ENCODE peak calls at places on chromosomes 5 and 9, in ten cellular contexts. V, Z, U, F, D, Y, R, S, B and O are unnamed samples.

GRCh38 chr9:73176450-73176875 is 24.8 kb downstream of the ANXA1 start:
- DNase-seq in Z (no peak), D (no peak), Y (peak), R (no peak), V (no peak), U (no peak), S (no peak), F (no peak), B (peak), O (no peak)

GRCh38 chr5:14595189-14595588 is 13.6 kb downstream of the OTULINL start:
- DNase-seq in Y (no peak), S (no peak), F (no peak), U (no peak), R (no peak), V (no peak), Z (no peak), B (no peak), D (no peak), O (no peak)

GRCh38 chr5:89421035-89421434 is 538.1 kb upstream of the MEF2C start:
- DNase-seq in D (peak), U (no peak), Z (no peak), B (no peak), S (no peak), F (no peak), R (no peak), V (no peak), Y (no peak), O (no peak)

GRCh38 chr5:26940981-26941380 is 97.4 kb downstream of the CDH9 start:
- DNase-seq in V (no peak), D (no peak), B (no peak), R (no peak), U (no peak), Z (no peak), F (no peak), S (no peak), Y (no peak), O (no peak)

GRCh38 chr5:177447066-177447610 is 524 bp downstream of the PRR7 start:
- DNase-seq in Z (peak), V (no peak), F (no peak), R (peak), D (no peak), S (peak), Y (peak), B (no peak), U (peak), O (no peak)

GRCh38 chr9:32351845-32352244 is 32.6 kb upstream of the ACO1 start:
- DNase-seq in B (peak), Y (peak), F (no peak), S (no peak), Z (no peak), V (no peak), U (no peak), R (no peak), D (no peak), O (no peak)

GRCh38 chr5:2160811-2161210 is 278.1 kb upstream of the IRX4 start:
- DNase-seq in D (no peak), B (no peak), V (no peak), F (no peak), Z (no peak), S (no peak), Y (no peak), R (no peak), U (peak), O (no peak)

GRCh38 chr9:34574632-34575031 is 14.9 kb downstream of the CNTFR start:
- DNase-seq in V (no peak), B (no peak), U (no peak), Z (no peak), R (no peak), F (no peak), D (no peak), Y (no peak), S (no peak), O (no peak)

GRCh38 chr9:99057665-99058625 is 47.0 kb upstream of the TGFBR1 start:
- DNase-seq in Z (peak), R (no peak), F (no peak), U (no peak), B (no peak), V (no peak), D (no peak), Y (no peak), S (no peak), O (no peak)

DNA sequence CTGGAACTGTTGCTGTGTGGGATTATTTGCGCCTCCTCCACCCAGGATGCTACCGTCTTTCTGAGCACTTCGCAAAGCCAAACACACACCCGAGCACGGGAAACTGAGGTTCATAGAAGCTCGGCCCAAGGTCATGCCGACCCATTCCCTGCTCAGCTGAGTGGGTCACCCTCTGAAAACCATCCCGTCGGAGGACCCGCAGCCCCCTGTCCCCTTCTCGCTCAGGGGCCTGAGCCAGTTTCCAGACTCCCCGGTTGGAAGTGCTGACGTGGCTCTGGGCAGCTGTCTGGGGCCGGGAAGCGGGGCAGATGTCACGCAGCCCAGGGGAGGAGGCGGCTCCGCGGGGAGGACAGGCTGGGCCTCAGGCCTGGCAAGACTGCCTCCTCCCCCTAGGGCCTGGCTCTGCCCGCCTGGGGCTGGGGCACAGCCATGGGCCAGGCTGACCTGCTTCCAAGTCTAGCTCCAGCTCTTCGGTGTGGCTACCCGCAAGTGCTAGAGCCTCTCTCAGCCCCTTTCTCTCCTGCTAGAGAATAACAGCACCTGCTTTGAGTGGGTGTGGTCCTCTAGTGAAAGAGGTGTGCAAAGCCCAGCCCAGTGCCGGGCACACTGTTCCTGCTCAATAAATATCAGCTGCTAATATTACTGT is 9.9 kb upstream of the CXXC5 start:
- DNase-seq in S (peak), D (peak), B (no peak), Z (peak), Y (no peak), U (peak), F (no peak), R (peak), V (no peak), O (peak)
- TF ChIP-seq POLR2A in S (no peak), D (no peak), B (no peak), Z (no peak), Y (no peak), U (peak), F (no peak), R (peak), V (no peak), O (peak)

GRCh38 chr5:77852068-77852513 is 76.0 kb upstream of the TBCA start:
- DNase-seq in S (no peak), V (no peak), Z (no peak), R (no peak), Y (no peak), F (no peak), D (peak), U (no peak), B (no peak), O (no peak)
- H3K4me3 ChIP-seq in S (peak), V (peak), Z (peak), R (peak), Y (peak), F (peak), D (peak), U (peak), B (no peak), O (peak)

DNA sequence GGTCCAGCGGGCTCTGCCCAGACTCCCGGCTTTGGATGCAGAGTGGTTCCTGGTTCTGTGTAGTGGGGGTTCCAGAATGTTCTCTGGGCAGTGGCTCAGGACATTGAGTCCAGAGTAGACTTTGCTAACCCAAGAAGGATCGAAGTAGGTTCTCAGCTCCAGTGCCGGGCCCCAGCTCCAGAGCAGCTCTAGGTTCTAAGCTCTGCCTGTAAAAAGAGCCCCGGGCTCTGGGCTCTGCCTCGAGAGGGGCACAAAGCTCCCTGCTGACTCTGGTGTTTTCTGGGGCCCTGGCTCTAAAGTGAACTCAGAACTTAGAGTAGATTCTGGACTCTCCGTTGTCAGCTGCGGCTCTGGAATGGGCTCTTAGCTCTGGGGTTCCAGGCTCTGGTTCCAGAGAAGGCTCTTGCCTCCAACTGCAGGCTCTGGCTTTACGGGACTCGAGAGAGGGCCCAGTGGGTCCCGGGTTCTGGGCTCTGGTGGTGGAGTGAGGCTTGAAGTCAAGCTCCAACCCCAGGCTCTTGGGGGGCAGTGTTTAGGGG is 414 bp downstream of the WDR38 start:
- DNase-seq in F (no peak), S (no peak), R (no peak), D (no peak), Z (no peak), U (no peak), B (no peak), Y (no peak), V (no peak), O (peak)
- TF ChIP-seq CTCF in F (no peak), S (no peak), R (no peak), D (no peak), Z (no peak), U (no peak), B (no peak), Y (no peak), V (no peak), O (no peak)

GRCh38 chr9:71769175-71770165 is 1.2 kb upstream of the CEMIP2 start:
- DNase-seq in U (peak), Y (peak), S (peak), F (peak), Z (peak), D (peak), B (peak), R (peak), V (peak), O (peak)
- TF ChIP-seq POLR2A in U (peak), Y (peak), S (no peak), F (no peak), Z (no peak), D (no peak), B (no peak), R (peak), V (no peak), O (no peak)

GRCh38 chr9:129739432-129739831 is 13.4 kb downstream of the PTGES start:
- DNase-seq in U (no peak), Y (no peak), Z (no peak), S (no peak), B (no peak), V (no peak), D (no peak), F (no peak), R (no peak), O (no peak)

GRCh38 chr9:129735546-129735945 is 17.3 kb downstream of the PTGES start:
- DNase-seq in Z (no peak), U (no peak), B (no peak), V (no peak), Y (no peak), F (no peak), R (no peak), S (no peak), D (no peak), O (no peak)

GRCh38 chr9:129733632-129733953 is 19.2 kb downstream of the PTGES start:
- DNase-seq in Y (no peak), D (no peak), V (no peak), F (no peak), S (no peak), R (no peak), U (no peak), B (no peak), Z (no peak), O (no peak)

GRCh38 chr9:129737479-129738269 is 15.2 kb downstream of the PTGES start:
- DNase-seq in V (peak), D (peak), Z (peak), R (peak), S (peak), Y (peak), U (peak), B (peak), F (peak), O (peak)

DNA sequence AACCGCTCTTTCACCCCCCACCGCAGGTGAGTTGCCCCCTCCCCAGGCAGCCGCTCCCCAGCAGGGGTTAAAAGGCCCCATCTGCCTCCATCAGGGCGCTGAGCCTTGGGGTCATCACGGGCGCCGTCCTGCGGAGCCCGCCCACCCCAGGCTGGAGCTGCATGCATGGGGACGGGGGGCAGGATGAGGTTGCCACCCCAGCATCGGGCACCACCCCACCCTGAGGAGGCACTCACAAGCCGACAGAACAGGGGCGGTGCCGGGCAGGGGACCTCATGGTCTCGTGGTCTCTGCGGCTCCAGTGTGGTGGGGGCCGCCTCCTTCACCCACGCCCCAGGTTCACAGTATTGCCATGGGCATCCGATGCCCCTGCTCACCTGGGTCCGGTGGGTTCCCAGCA is 16.5 kb downstream of the PTGES start:
- DNase-seq in Y (no peak), S (no peak), Z (no peak), F (no peak), U (no peak), R (no peak), V (no peak), B (no peak), D (no peak), O (no peak)
- H3K4me3 ChIP-seq in Y (no peak), S (no peak), Z (no peak), F (no peak), U (no peak), R (no peak), V (no peak), B (no peak), D (no peak), O (no peak)

GRCh38 chr5:151459680-151460079 is 12.3 kb downstream of the SLC36A1 start:
- DNase-seq in B (no peak), S (no peak), V (no peak), D (no peak), U (no peak), F (no peak), R (no peak), Z (no peak), Y (no peak), O (no peak)
- TF ChIP-seq CTCF in B (no peak), S (no peak), V (no peak), D (no peak), U (no peak), F (no peak), R (no peak), Z (no peak), Y (no peak), O (no peak)

DNA sequence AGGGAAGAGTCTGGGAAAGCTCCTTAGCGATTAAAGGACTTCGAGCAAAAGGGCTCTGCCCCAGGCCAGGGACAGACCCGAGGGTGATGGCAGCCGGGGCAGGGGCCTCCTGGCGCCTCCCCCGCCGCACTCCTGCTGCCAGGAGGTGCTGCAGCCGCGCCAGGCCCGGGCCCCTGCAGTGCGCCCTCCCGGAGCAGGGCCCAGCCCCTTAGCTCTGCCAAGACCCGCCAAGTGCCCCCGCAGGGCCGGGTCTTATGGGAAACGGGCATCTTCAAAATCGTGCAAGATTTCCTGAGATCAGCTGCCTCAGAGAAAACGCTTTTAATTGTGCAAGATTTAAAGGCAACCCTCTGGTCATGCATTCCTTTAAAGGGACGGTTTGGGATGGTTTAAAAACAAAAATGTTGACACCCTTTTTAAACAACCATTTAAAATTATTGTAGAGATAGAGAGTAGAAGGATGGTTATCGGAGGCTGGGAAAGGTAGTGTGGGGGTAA is 52.4 kb downstream of the CDC14B start:
- DNase-seq in R (no peak), F (no peak), B (no peak), D (peak), V (no peak), Z (no peak), U (peak), S (no peak), Y (no peak), O (peak)
- TF ChIP-seq POLR2A in R (no peak), F (no peak), B (no peak), D (no peak), V (no peak), Z (no peak), U (no peak), S (no peak), Y (no peak), O (no peak)